ENCODE peak calls at places on chromosomes 4 and X, in seven cellular contexts. One of them, this sample, is unnamed.

GRCh38 chrX:86171366-86171765 is 23.1 kb downstream of the DACH2 start:
- DNase-seq in stimulated activated CD4-positive, alpha-beta T cell treated with anti-CD3 and anti-CD28 coated beads, Interleukin-15, amount 100 ng/mL, for 1 hour: no peak
- DNase-seq in neural crest cell: no peak
- DNase-seq in cerebellum: no peak
- DNase-seq in non-pigmented ciliary epithelial cell: no peak
- DNase-seq in CD4-positive, CD25-positive, alpha-beta regulatory T cell: peak; percentile 9
- DNase-seq in foreskin fibroblast: peak; percentile 1
- DNase-seq in this sample: no peak

GRCh38 chr4:57504139-57504538 is 394.0 kb upstream of the IGFBP7 start:
- DNase-seq in neural crest cell: no peak
- DNase-seq in non-pigmented ciliary epithelial cell: no peak
- DNase-seq in foreskin fibroblast: no peak
- DNase-seq in stimulated activated CD4-positive, alpha-beta T cell treated with anti-CD3 and anti-CD28 coated beads, Interleukin-15, amount 100 ng/mL, for 1 hour: no peak
- DNase-seq in CD4-positive, CD25-positive, alpha-beta regulatory T cell: no peak
- DNase-seq in cerebellum: no peak
- DNase-seq in this sample: no peak

GRCh38 chr4:110198472-110199419 is at the start of gene ELOVL6:
- DNase-seq in stimulated activated CD4-positive, alpha-beta T cell treated with anti-CD3 and anti-CD28 coated beads, Interleukin-15, amount 100 ng/mL, for 1 hour: no peak
- DNase-seq in non-pigmented ciliary epithelial cell: no peak
- DNase-seq in neural crest cell: peak; percentile 81
- DNase-seq in cerebellum: peak; percentile 78
- DNase-seq in foreskin fibroblast: peak; percentile 92
- DNase-seq in CD4-positive, CD25-positive, alpha-beta regulatory T cell: peak; percentile 26
- DNase-seq in this sample: no peak

GRCh38 chrX:39821011-39821708 is 276.6 kb downstream of the BCOR start:
- DNase-seq in cerebellum: no peak
- DNase-seq in foreskin fibroblast: peak; percentile 60
- DNase-seq in stimulated activated CD4-positive, alpha-beta T cell treated with anti-CD3 and anti-CD28 coated beads, Interleukin-15, amount 100 ng/mL, for 1 hour: no peak
- DNase-seq in CD4-positive, CD25-positive, alpha-beta regulatory T cell: no peak
- DNase-seq in non-pigmented ciliary epithelial cell: no peak
- DNase-seq in neural crest cell: peak; percentile 16
- DNase-seq in this sample: no peak

GRCh38 chrX:125998432-125998831 is 167.7 kb downstream of the DCAF12L2 start:
- DNase-seq in foreskin fibroblast: no peak
- DNase-seq in neural crest cell: no peak
- DNase-seq in stimulated activated CD4-positive, alpha-beta T cell treated with anti-CD3 and anti-CD28 coated beads, Interleukin-15, amount 100 ng/mL, for 1 hour: no peak
- DNase-seq in CD4-positive, CD25-positive, alpha-beta regulatory T cell: peak; percentile 1
- DNase-seq in non-pigmented ciliary epithelial cell: no peak
- DNase-seq in cerebellum: no peak
- DNase-seq in this sample: no peak

GRCh38 chrX:48467331-48467761 is 2.7 kb downstream of the SLC38A5 start:
- DNase-seq in cerebellum: no peak
- DNase-seq in neural crest cell: no peak
- DNase-seq in foreskin fibroblast: no peak
- DNase-seq in non-pigmented ciliary epithelial cell: no peak
- DNase-seq in CD4-positive, CD25-positive, alpha-beta regulatory T cell: no peak
- DNase-seq in stimulated activated CD4-positive, alpha-beta T cell treated with anti-CD3 and anti-CD28 coated beads, Interleukin-15, amount 100 ng/mL, for 1 hour: no peak
- DNase-seq in this sample: no peak

GRCh38 chrX:40093586-40093985 is 4.2 kb downstream of the BCOR start:
- DNase-seq in CD4-positive, CD25-positive, alpha-beta regulatory T cell: no peak
- DNase-seq in stimulated activated CD4-positive, alpha-beta T cell treated with anti-CD3 and anti-CD28 coated beads, Interleukin-15, amount 100 ng/mL, for 1 hour: no peak
- DNase-seq in cerebellum: no peak
- DNase-seq in foreskin fibroblast: no peak
- DNase-seq in neural crest cell: no peak
- DNase-seq in non-pigmented ciliary epithelial cell: no peak
- DNase-seq in this sample: no peak

GRCh38 chr4:94889961-94890360 is 132.2 kb downstream of the BMPR1B start:
- DNase-seq in foreskin fibroblast: no peak
- DNase-seq in CD4-positive, CD25-positive, alpha-beta regulatory T cell: no peak
- DNase-seq in cerebellum: no peak
- DNase-seq in stimulated activated CD4-positive, alpha-beta T cell treated with anti-CD3 and anti-CD28 coated beads, Interleukin-15, amount 100 ng/mL, for 1 hour: no peak
- DNase-seq in neural crest cell: no peak
- DNase-seq in non-pigmented ciliary epithelial cell: peak; percentile 48
- DNase-seq in this sample: no peak

GRCh38 chrX:70398899-70399298 is 24.2 kb upstream of the GDPD2 start:
- DNase-seq in non-pigmented ciliary epithelial cell: no peak
- DNase-seq in neural crest cell: no peak
- DNase-seq in stimulated activated CD4-positive, alpha-beta T cell treated with anti-CD3 and anti-CD28 coated beads, Interleukin-15, amount 100 ng/mL, for 1 hour: no peak
- DNase-seq in CD4-positive, CD25-positive, alpha-beta regulatory T cell: peak; percentile 57
- DNase-seq in cerebellum: no peak
- DNase-seq in foreskin fibroblast: peak; percentile 30
- DNase-seq in this sample: no peak

GRCh38 chrX:1587161-1587560 is 4.2 kb upstream of the AKAP17A start:
- DNase-seq in neural crest cell: no peak
- DNase-seq in CD4-positive, CD25-positive, alpha-beta regulatory T cell: no peak
- DNase-seq in non-pigmented ciliary epithelial cell: no peak
- DNase-seq in stimulated activated CD4-positive, alpha-beta T cell treated with anti-CD3 and anti-CD28 coated beads, Interleukin-15, amount 100 ng/mL, for 1 hour: no peak
- DNase-seq in foreskin fibroblast: no peak
- DNase-seq in cerebellum: no peak
- DNase-seq in this sample: peak; percentile 12

GRCh38 chrX:42708222-42708621 is 69.7 kb downstream of the PPP1R2C start:
- DNase-seq in neural crest cell: no peak
- DNase-seq in CD4-positive, CD25-positive, alpha-beta regulatory T cell: no peak
- DNase-seq in non-pigmented ciliary epithelial cell: no peak
- DNase-seq in stimulated activated CD4-positive, alpha-beta T cell treated with anti-CD3 and anti-CD28 coated beads, Interleukin-15, amount 100 ng/mL, for 1 hour: no peak
- DNase-seq in cerebellum: no peak
- DNase-seq in foreskin fibroblast: peak; percentile 49
- DNase-seq in this sample: no peak

GRCh38 chr4:51842167-51842553 is 793 bp upstream of the DCUN1D4 start:
- DNase-seq in foreskin fibroblast: peak; percentile 54
- DNase-seq in CD4-positive, CD25-positive, alpha-beta regulatory T cell: no peak
- DNase-seq in cerebellum: peak; percentile 12
- DNase-seq in neural crest cell: no peak
- DNase-seq in stimulated activated CD4-positive, alpha-beta T cell treated with anti-CD3 and anti-CD28 coated beads, Interleukin-15, amount 100 ng/mL, for 1 hour: no peak
- DNase-seq in non-pigmented ciliary epithelial cell: no peak
- DNase-seq in this sample: no peak

GRCh38 chr4:8302331-8302730 is 32.8 kb downstream of the HTRA3 start:
- DNase-seq in neural crest cell: no peak
- DNase-seq in CD4-positive, CD25-positive, alpha-beta regulatory T cell: no peak
- DNase-seq in non-pigmented ciliary epithelial cell: no peak
- DNase-seq in stimulated activated CD4-positive, alpha-beta T cell treated with anti-CD3 and anti-CD28 coated beads, Interleukin-15, amount 100 ng/mL, for 1 hour: no peak
- DNase-seq in foreskin fibroblast: no peak
- DNase-seq in cerebellum: no peak
- DNase-seq in this sample: no peak

GRCh38 chr4:120236873-120237272 is 170.2 kb upstream of the MAD2L1 start:
- DNase-seq in stimulated activated CD4-positive, alpha-beta T cell treated with anti-CD3 and anti-CD28 coated beads, Interleukin-15, amount 100 ng/mL, for 1 hour: no peak
- DNase-seq in neural crest cell: no peak
- DNase-seq in cerebellum: no peak
- DNase-seq in CD4-positive, CD25-positive, alpha-beta regulatory T cell: no peak
- DNase-seq in non-pigmented ciliary epithelial cell: no peak
- DNase-seq in foreskin fibroblast: no peak
- DNase-seq in this sample: no peak

GRCh38 chr4:144894525-144894924 is 203.5 kb downstream of the ANAPC10 start:
- DNase-seq in neural crest cell: no peak
- DNase-seq in non-pigmented ciliary epithelial cell: peak; percentile 15
- DNase-seq in foreskin fibroblast: peak; percentile 74
- DNase-seq in cerebellum: no peak
- DNase-seq in CD4-positive, CD25-positive, alpha-beta regulatory T cell: no peak
- DNase-seq in stimulated activated CD4-positive, alpha-beta T cell treated with anti-CD3 and anti-CD28 coated beads, Interleukin-15, amount 100 ng/mL, for 1 hour: no peak
- DNase-seq in this sample: no peak

GRCh38 chrX:129959493-129959832 is 23.0 kb upstream of the BCORL1 start:
- DNase-seq in stimulated activated CD4-positive, alpha-beta T cell treated with anti-CD3 and anti-CD28 coated beads, Interleukin-15, amount 100 ng/mL, for 1 hour: no peak
- DNase-seq in cerebellum: no peak
- DNase-seq in foreskin fibroblast: peak; percentile 68
- DNase-seq in non-pigmented ciliary epithelial cell: no peak
- DNase-seq in neural crest cell: no peak
- DNase-seq in CD4-positive, CD25-positive, alpha-beta regulatory T cell: no peak
- DNase-seq in this sample: no peak

GRCh38 chr4:15262396-15262795 is 165.4 kb upstream of the C1QTNF7 start:
- DNase-seq in CD4-positive, CD25-positive, alpha-beta regulatory T cell: no peak
- DNase-seq in neural crest cell: no peak
- DNase-seq in stimulated activated CD4-positive, alpha-beta T cell treated with anti-CD3 and anti-CD28 coated beads, Interleukin-15, amount 100 ng/mL, for 1 hour: no peak
- DNase-seq in cerebellum: no peak
- DNase-seq in foreskin fibroblast: peak; percentile 29
- DNase-seq in non-pigmented ciliary epithelial cell: no peak
- DNase-seq in this sample: no peak

GRCh38 chr4:165874072-165874798 is 1.2 kb downstream of the TLL1 start:
- DNase-seq in stimulated activated CD4-positive, alpha-beta T cell treated with anti-CD3 and anti-CD28 coated beads, Interleukin-15, amount 100 ng/mL, for 1 hour: no peak
- DNase-seq in neural crest cell: peak; percentile 3
- DNase-seq in foreskin fibroblast: peak; percentile 19
- DNase-seq in CD4-positive, CD25-positive, alpha-beta regulatory T cell: no peak
- DNase-seq in non-pigmented ciliary epithelial cell: no peak
- DNase-seq in cerebellum: peak; percentile 63
- DNase-seq in this sample: no peak

GRCh38 chr4:20288846-20289512 is 37.3 kb downstream of the SLIT2 start:
- DNase-seq in stimulated activated CD4-positive, alpha-beta T cell treated with anti-CD3 and anti-CD28 coated beads, Interleukin-15, amount 100 ng/mL, for 1 hour: no peak
- DNase-seq in neural crest cell: no peak
- DNase-seq in foreskin fibroblast: peak; percentile 70
- DNase-seq in CD4-positive, CD25-positive, alpha-beta regulatory T cell: no peak
- DNase-seq in non-pigmented ciliary epithelial cell: no peak
- DNase-seq in cerebellum: no peak
- DNase-seq in this sample: no peak

GRCh38 chrX:145821291-145821897 is 3.8 kb downstream of the SLITRK2 start:
- DNase-seq in CD4-positive, CD25-positive, alpha-beta regulatory T cell: no peak
- DNase-seq in non-pigmented ciliary epithelial cell: no peak
- DNase-seq in neural crest cell: peak; percentile 18
- DNase-seq in foreskin fibroblast: no peak
- DNase-seq in cerebellum: peak; percentile 19
- DNase-seq in stimulated activated CD4-positive, alpha-beta T cell treated with anti-CD3 and anti-CD28 coated beads, Interleukin-15, amount 100 ng/mL, for 1 hour: no peak
- DNase-seq in this sample: no peak